ENCODE peak calls at places on chromosomes 7 and 10, in five cellular contexts. C, L, F, B and V are unnamed samples.
A peak's percentile ranks its signal among the peaks of the same experiment; 100 is the strongest.

GRCh38 chr7:140062528-140063299 is at the start of gene PARP12:
- DNase-seq in B (peak; percentile 91), C (peak; percentile 81), L (peak; percentile 27), F (peak; percentile 79), V (peak; percentile 89)

GRCh38 chr10:130028465-130028819 is 64.4 kb upstream of the EBF3 start:
- DNase-seq in F (no peak), B (no peak), L (no peak), C (no peak), V (no peak)

GRCh38 chr7:55019691-55020480 is 1.1 kb downstream of the EGFR start:
- DNase-seq in F (no peak), B (peak; percentile 62), C (no peak), L (no peak), V (no peak)

GRCh38 chr10:89207181-89207800 is at the start of gene CH25H:
- DNase-seq in C (peak; percentile 76), F (peak; percentile 39), L (no peak), B (peak; percentile 15), V (peak; percentile 68)

GRCh38 chr7:105489409-105489808 is 32.7 kb downstream of the PUS7 start:
- DNase-seq in B (no peak), F (no peak), L (no peak), C (no peak), V (no peak)

GRCh38 chr7:132140341-132140740 is 435.9 kb downstream of the PLXNA4 start:
- DNase-seq in B (peak; percentile 18), F (no peak), C (no peak), L (no peak), V (no peak)

GRCh38 chr7:2052657-2053048 is 180.1 kb downstream of the MAD1L1 start:
- DNase-seq in B (no peak), F (no peak), L (no peak), C (no peak), V (no peak)

GRCh38 chr7:138512885-138513284 is 52.8 kb downstream of the TRIM24 start:
- DNase-seq in B (no peak), F (no peak), L (no peak), C (no peak), V (no peak)

GRCh38 chr10:44572146-44572545 is 187.2 kb upstream of the CXCL12 start:
- DNase-seq in C (no peak), L (no peak), B (no peak), F (no peak), V (no peak)

GRCh38 chr10:125859128-125859817 is 21.8 kb downstream of the DHX32 start:
- DNase-seq in C (no peak), L (no peak), F (no peak), B (no peak), V (no peak)

GRCh38 chr7:5695037-5695708 is 86.3 kb downstream of the RNF216 start:
- DNase-seq in F (no peak), C (peak; percentile 76), B (no peak), L (no peak), V (peak; percentile 87)

GRCh38 chr7:84484502-84485079 is 290.0 kb upstream of the SEMA3A start:
- DNase-seq in C (no peak), B (no peak), F (peak; percentile 43), L (peak; percentile 35), V (no peak)

GRCh38 chr10:49257159-49257558 is 41.8 kb upstream of the C10orf71 start:
- DNase-seq in F (no peak), L (no peak), B (no peak), C (no peak), V (no peak)

GRCh38 chr10:50614444-50615137 is 9.2 kb downstream of the SGMS1 start:
- DNase-seq in L (no peak), B (peak; percentile 58), F (peak; percentile 22), C (no peak), V (peak; percentile 44)

GRCh38 chr7:5431485-5432118 is 8.0 kb upstream of the TNRC18 start:
- DNase-seq in L (no peak), C (no peak), F (no peak), B (no peak), V (no peak)

GRCh38 chr7:27921081-27921836 is 181.3 kb downstream of the TAX1BP1 start:
- DNase-seq in F (peak; percentile 82), B (peak; percentile 66), C (peak; percentile 81), L (peak; percentile 94), V (peak; percentile 53)

DNA sequence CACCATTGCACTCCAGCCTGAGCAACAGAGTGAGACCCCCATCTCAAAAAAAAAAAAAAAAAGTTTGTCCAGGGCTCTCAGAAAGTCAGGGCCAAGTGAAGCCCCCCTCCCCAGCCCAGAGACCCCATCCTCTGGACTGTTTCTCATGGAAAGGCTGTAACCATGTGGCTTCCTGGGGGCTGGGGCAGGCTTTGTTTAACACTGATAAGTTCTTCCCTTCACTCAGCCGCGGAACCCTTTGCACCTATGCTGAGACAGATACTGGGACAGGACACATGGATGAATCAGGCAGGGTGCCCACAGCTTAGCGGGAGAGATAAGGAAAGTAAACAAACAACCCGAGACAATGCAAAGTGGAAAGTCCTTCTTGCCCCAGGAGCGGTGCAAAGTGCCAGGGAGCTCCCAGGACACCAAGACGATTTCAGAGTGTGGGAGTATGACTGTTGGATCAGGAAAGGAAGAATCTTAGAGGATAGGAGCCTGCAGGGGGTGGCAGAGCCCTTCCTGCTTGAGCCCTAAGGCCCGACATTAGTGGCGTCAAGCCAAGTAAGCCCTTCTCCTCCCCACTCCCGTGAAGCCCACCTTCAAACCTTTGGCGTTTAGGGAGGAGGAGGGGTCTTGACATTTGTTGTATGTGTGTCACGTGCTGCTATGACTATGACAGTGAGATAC is 11.6 kb downstream of the MLXIPL start:
- DNase-seq in C (no peak), L (no peak), B (peak; percentile 77), F (peak; percentile 98), V (peak; percentile 26)
- TF ChIP-seq CTCF in C (no peak), L (peak; percentile 23), B (peak; percentile 40), F (peak; percentile 77), V (no peak)

DNA sequence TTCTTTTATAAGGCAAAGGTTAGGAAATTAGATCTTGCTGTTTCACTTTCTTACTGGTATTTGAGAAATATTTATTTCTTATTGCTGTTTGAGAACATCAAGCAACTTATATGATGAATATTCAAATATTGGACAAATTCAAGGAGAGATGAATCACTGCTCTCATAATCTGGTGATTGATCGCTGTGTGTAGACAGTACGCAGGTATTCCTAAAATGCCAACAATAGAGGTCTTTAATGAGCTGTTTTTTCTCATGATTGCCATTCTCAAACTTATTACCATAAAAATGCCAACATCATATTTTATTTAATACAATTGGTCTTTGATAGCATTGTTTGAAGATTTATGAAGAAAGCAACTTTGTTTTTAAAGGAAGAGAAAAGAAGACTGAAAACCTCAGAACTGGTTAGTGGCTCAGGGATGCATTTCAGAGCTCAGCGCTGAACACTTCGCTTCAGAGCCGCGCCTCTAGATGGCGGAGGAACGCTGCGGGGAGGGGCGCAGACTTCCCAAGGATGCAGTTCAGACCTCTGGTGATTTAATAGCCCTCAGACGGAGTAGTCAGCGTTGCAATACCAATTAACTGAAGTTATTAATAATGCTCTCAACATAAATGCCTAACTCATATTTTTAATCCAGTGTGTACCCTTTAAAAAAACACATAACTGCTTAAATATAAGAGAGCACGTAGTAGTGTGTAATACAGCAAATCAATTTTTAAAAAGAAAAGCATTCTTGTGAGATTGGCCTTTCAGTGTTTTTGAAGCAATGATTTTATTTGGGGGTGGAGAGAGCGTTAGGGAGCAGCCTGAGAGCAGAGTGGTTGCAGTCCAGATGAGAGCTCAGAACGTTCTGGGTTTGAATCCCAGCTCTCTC is 38.5 kb upstream of the STEAP4 start:
- DNase-seq in C (peak; percentile 21), F (peak; percentile 43), B (no peak), L (no peak), V (peak; percentile 20)
- TF ChIP-seq CTCF in C (peak; percentile 45), F (peak; percentile 42), B (no peak), L (peak; percentile 22), V (peak; percentile 20)

GRCh38 chr10:18689498-18689897 is 30.3 kb downstream of the ARL5B start:
- DNase-seq in L (no peak), F (peak; percentile 33), C (peak; percentile 7), B (no peak), V (no peak)
- TF ChIP-seq CTCF in L (peak; percentile 42), F (peak; percentile 65), C (peak; percentile 35), B (peak; percentile 54), V (peak; percentile 18)

DNA sequence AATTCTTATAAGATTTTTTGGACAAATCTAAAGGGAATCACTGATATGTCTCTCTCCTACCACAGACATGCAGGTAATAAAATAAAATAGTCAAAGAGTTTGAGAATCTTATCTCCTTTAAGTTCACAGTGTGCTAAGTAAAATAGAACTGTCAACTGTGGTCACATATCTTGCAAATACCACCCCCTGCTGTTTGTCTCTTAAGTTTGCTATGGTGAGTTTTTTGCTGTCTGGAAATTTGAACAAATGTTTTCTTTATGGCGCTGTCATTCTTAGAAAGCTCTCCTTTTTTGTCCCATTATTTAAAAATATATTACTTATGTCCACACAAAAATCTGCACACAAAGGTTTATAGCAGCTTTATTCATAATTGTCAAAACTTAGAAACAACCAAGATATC is 19.6 kb downstream of the GIMAP5 start:
- DNase-seq in C (no peak), F (no peak), L (no peak), B (no peak), V (no peak)
- TF ChIP-seq CTCF in C (no peak), F (peak; percentile 19), L (no peak), B (peak; percentile 34), V (peak; percentile 69)

DNA sequence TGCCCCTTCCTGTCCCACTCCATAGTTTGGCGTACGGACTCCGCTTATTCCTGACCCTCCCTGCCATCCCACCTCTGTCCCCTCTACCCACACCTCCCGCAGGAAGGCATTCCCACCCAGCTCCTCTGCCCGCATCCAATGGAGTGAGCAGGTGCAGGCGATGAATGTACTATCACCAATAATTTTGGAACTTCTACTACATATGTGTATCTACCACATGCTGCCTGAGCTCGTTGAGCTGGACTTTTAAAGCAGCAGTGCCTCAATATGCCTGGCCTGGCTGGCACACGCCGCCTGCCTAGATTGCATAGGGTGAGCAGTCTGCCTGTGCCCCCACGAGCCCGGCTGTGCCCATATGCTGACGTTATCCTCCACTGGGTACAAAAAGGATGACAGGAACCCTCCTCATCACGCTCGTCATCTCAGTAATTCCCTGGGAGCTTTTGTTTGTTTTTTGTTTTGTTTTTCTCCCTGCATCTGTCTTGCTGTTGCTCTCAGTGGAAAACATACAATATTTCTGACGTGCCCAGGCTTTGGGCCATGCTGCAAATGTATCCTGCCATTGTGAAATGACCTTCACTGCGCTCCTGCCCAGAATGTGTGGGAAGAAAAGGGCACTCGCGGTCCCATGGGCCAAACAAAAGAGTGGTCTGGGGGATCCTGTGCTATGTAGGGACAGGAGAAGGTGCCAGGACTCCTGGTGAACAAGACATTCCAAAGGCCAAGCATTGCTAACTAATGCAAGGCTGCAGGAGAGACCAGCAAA is 302.8 kb downstream of the PTPRN2 start:
- DNase-seq in B (no peak), C (no peak), F (no peak), L (no peak), V (no peak)
- TF ChIP-seq CTCF in B (no peak), C (no peak), F (no peak), L (no peak), V (no peak)

DNA sequence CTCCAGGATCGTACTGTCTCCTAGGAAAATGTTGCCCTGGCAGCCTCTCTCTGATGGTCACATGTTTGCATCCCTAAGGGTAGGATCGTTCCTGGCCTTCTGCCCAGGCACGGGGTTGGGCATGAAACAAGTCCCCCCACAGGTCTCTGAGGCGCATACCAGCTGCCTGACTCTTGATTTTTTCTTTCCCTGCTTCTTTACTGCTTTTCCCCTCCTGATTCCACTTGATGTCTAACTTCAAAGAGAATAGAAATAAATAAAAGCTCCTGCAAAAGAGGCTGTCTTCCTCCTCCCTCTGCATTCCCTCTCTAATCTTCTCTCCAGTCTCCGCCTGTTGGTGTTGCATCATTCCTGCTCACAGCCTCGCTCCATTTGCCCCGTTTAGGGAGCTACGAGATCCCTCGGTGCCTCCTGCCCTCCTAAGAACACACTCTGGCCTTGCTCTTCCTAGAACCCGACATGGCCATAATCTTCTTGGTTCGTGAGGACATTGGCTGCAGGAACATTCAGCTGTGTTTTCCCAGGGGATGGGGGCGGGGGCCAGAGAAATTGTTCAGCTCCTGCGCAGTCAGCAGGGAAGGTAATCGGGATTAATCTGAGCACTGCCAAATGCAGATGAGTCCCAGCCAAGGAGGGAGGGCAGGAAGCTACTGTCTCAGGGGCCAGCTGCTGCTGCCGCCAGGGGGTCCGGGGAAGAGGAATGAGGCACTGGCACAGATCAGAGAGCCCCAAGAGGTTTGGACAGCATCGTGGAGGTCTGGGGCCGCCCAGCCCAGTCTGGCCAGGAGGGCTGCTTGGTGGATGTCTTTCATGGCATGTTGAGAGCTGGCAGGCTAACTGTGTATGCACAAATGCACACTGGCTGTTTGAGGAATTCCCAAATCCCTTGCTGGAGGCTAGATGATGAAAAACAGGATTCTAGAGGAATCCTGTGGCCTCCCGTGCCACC is 26.1 kb downstream of the LEP start:
- DNase-seq in C (peak; percentile 34), L (peak; percentile 29), B (peak; percentile 70), F (no peak), V (no peak)
- TF ChIP-seq CTCF in C (no peak), L (peak; percentile 19), B (no peak), F (no peak), V (no peak)